ENCODE peak calls at places on chromosomes 13 and 19, in eight cellular contexts. N, Z, D, P, J, X, V and R are unnamed samples.

GRCh38 chr13:40475617-40476016 is 190.8 kb downstream of the FOXO1 start:
- DNase-seq in P (no peak), D (no peak), X (no peak), J (no peak), V (no peak), N (no peak), Z (no peak), R (no peak)

GRCh38 chr19:46955813-46956371 is 63.7 kb upstream of the NPAS1 start:
- DNase-seq in N (no peak), J (no peak), X (no peak), V (no peak), D (no peak), P (no peak), Z (no peak), R (no peak)

GRCh38 chr19:45464861-45465427 is 2.9 kb upstream of the FOSB start:
- DNase-seq in X (no peak), Z (no peak), D (no peak), V (no peak), N (no peak), P (no peak), J (no peak), R (no peak)

GRCh38 chr13:111508902-111509509 is 188.6 kb downstream of the TEX29 start:
- DNase-seq in Z (no peak), P (no peak), J (no peak), N (no peak), V (no peak), D (no peak), X (no peak), R (no peak)

GRCh38 chr19:55005684-55006488 is 32.2 kb downstream of the GP6 start:
- DNase-seq in J (peak), V (peak), Z (no peak), P (peak), D (peak), X (peak), N (no peak), R (peak)

GRCh38 chr13:38921081-38921480 is 69.5 kb downstream of the STOML3 start:
- DNase-seq in Z (no peak), X (no peak), P (no peak), N (no peak), V (no peak), J (no peak), D (no peak), R (no peak)

GRCh38 chr13:38514575-38514974 is 164.9 kb downstream of the UFM1 start:
- DNase-seq in D (no peak), J (no peak), N (no peak), P (no peak), Z (no peak), V (no peak), X (no peak), R (no peak)

GRCh38 chr13:107091386-107091785 is 523.4 kb upstream of the ARGLU1 start:
- DNase-seq in P (no peak), D (no peak), X (no peak), V (no peak), Z (no peak), J (no peak), N (no peak), R (no peak)

GRCh38 chr13:74056829-74057564 is 77.2 kb downstream of the KLF12 start:
- DNase-seq in P (no peak), Z (peak), X (no peak), V (peak), J (no peak), N (no peak), D (no peak), R (no peak)

GRCh38 chr19:1164684-1165531 is 9.2 kb downstream of the SBNO2 start:
- DNase-seq in J (no peak), Z (no peak), N (no peak), D (no peak), V (no peak), P (no peak), X (no peak), R (peak)

GRCh38 chr13:113357529-113357928 is 6.4 kb downstream of the GRTP1 start:
- DNase-seq in V (no peak), P (no peak), D (no peak), J (no peak), X (no peak), N (no peak), Z (no peak), R (no peak)

GRCh38 chr13:112132619-112133018 is 65.7 kb downstream of the SOX1 start:
- DNase-seq in Z (no peak), V (no peak), P (no peak), J (no peak), X (no peak), N (no peak), D (no peak), R (no peak)

GRCh38 chr13:98445340-98446233 is 131.3 kb downstream of the STK24 start:
- DNase-seq in Z (peak), X (peak), N (peak), J (peak), P (peak), V (no peak), D (peak), R (peak)

GRCh38 chr19:41413947-41414346 is 13.2 kb downstream of the B3GNT8 start:
- DNase-seq in V (no peak), P (no peak), J (no peak), N (no peak), D (no peak), Z (no peak), X (no peak), R (no peak)

GRCh38 chr19:4988770-4989251 is 19.9 kb downstream of the KDM4B start:
- DNase-seq in N (peak), P (no peak), Z (peak), J (no peak), X (no peak), V (no peak), D (no peak), R (peak)

GRCh38 chr13:60329221-60329983 is 67.6 kb upstream of the TDRD3 start:
- DNase-seq in V (peak), X (no peak), J (no peak), N (no peak), P (no peak), D (no peak), Z (no peak), R (no peak)

GRCh38 chr19:24029941-24030636 is 56.9 kb upstream of the ZNF254 start:
- DNase-seq in X (no peak), V (no peak), P (no peak), Z (no peak), N (no peak), J (no peak), D (no peak), R (no peak)

GRCh38 chr13:49625392-49626137 is 2.7 kb upstream of the ARL11 start:
- DNase-seq in J (no peak), X (no peak), N (peak), P (no peak), V (no peak), Z (peak), D (no peak), R (peak)

GRCh38 chr19:2841858-2842574 is 741 bp downstream of the ZNF555 start:
- DNase-seq in J (no peak), V (no peak), D (no peak), X (peak), Z (peak), N (no peak), P (no peak), R (no peak)

GRCh38 chr19:17402982-17403855 is 2.2 kb downstream of the BST2 start:
- DNase-seq in N (no peak), D (no peak), J (peak), V (no peak), P (no peak), X (peak), Z (no peak), R (peak)

GRCh38 chr19:18058208-18059009 is 28.3 kb downstream of the IL12RB1 start:
- DNase-seq in X (peak), J (peak), P (peak), N (peak), D (peak), Z (peak), V (peak), R (peak)

GRCh38 chr19:54431255-54431838 is 16.1 kb downstream of the TTYH1 start:
- DNase-seq in D (no peak), P (no peak), Z (peak), V (no peak), J (no peak), X (no peak), N (no peak), R (peak)

GRCh38 chr13:50124536-50125305 is 109.5 kb downstream of the KCNRG start:
- DNase-seq in P (no peak), Z (peak), J (peak), V (peak), X (peak), N (peak), D (peak), R (peak)

GRCh38 chr13:104525467-104525866 is 1459.2 kb upstream of the SLC10A2 start:
- DNase-seq in X (no peak), P (no peak), D (no peak), J (no peak), N (no peak), Z (no peak), V (no peak), R (no peak)

GRCh38 chr13:24632382-24633121 is 47.7 kb upstream of the ATP12A start:
- DNase-seq in Z (no peak), D (no peak), V (no peak), P (no peak), X (no peak), N (no peak), J (no peak), R (no peak)

GRCh38 chr13:104296301-104296700 is 1230.1 kb upstream of the SLC10A2 start:
- DNase-seq in P (no peak), X (no peak), D (no peak), J (no peak), Z (no peak), V (no peak), N (no peak), R (no peak)

GRCh38 chr13:100508996-100509395 is 79.6 kb downstream of the GGACT start:
- DNase-seq in V (no peak), X (no peak), N (no peak), J (no peak), Z (no peak), P (no peak), D (no peak), R (no peak)

GRCh38 chr13:110283661-110284516 is 23.1 kb downstream of the COL4A1 start:
- DNase-seq in V (no peak), P (no peak), J (no peak), D (no peak), N (no peak), X (no peak), Z (no peak), R (no peak)

GRCh38 chr19:50858896-50859295 is 4.2 kb downstream of the KLK3 start:
- DNase-seq in J (no peak), Z (no peak), V (peak), N (no peak), D (no peak), X (no peak), P (no peak), R (no peak)

GRCh38 chr13:29922896-29923295 is 72.5 kb upstream of the UBL3 start:
- DNase-seq in J (no peak), N (no peak), X (no peak), P (no peak), D (no peak), Z (no peak), V (no peak), R (no peak)

GRCh38 chr19:3968556-3969434 is 2.1 kb downstream of the DAPK3 start:
- DNase-seq in D (no peak), P (no peak), J (no peak), Z (peak), V (no peak), N (peak), X (no peak), R (no peak)

GRCh38 chr13:27379694-27380596 is 44.5 kb upstream of the GTF3A start:
- DNase-seq in J (peak), N (peak), P (peak), D (peak), Z (peak), X (peak), V (peak), R (peak)